ENCODE peak calls at places on chromosomes 4 and X, in eight cellular contexts. G, H, B, D, U, R, M and C are unnamed samples.

GRCh38 chr4:123936615-123937014 is 540.0 kb downstream of the SPRY1 start:
- DNase-seq in G (no peak), H (no peak), B (no peak), D (no peak), U (no peak), R (no peak), M (no peak), C (no peak)

GRCh38 chr4:173735055-173735454 is 205.0 kb upstream of the HAND2 start:
- DNase-seq in G (no peak), H (no peak), B (no peak), D (no peak), U (no peak), R (no peak), M (no peak), C (no peak)

GRCh38 chrX:107465932-107466620 is 16.6 kb downstream of the FRMPD3 start:
- DNase-seq in G (no peak), H (no peak), B (no peak), D (no peak), U (no peak), R (no peak), M (no peak), C (no peak)

GRCh38 chrX:49066690-49067089 is 7.1 kb downstream of the PRAF2 start:
- DNase-seq in G (no peak), H (no peak), B (no peak), D (no peak), U (peak), R (no peak), M (no peak), C (no peak)

GRCh38 chr4:104815593-104816156 is 321.0 kb upstream of the CXXC4 start:
- DNase-seq in G (no peak), H (no peak), B (no peak), D (no peak), U (no peak), R (no peak), M (no peak), C (no peak)

GRCh38 chr4:128517739-128518510 is 230.3 kb upstream of the PGRMC2 start:
- DNase-seq in G (no peak), H (peak), B (peak), D (peak), U (no peak), R (peak), M (no peak), C (no peak)

GRCh38 chrX:30887721-30888120 is 1.3 kb downstream of the TAB3 start:
- DNase-seq in G (no peak), H (no peak), B (no peak), D (no peak), U (no peak), R (no peak), M (no peak), C (no peak)

GRCh38 chr4:188246488-188246887 is 107.2 kb downstream of the TRIML1 start:
- DNase-seq in G (no peak), H (no peak), B (no peak), D (no peak), U (peak), R (no peak), M (no peak), C (no peak)

GRCh38 chr4:154569028-154569427 is 6.2 kb downstream of the FGB start:
- DNase-seq in G (no peak), H (no peak), B (no peak), D (no peak), U (no peak), R (no peak), M (no peak), C (no peak)

GRCh38 chr4:2258091-2259035 is 3.5 kb downstream of the MXD4 start:
- DNase-seq in G (no peak), H (no peak), B (no peak), D (peak), U (peak), R (peak), M (no peak), C (no peak)

GRCh38 chr4:84750260-84750955 is 167.5 kb downstream of the CDS1 start:
- DNase-seq in G (no peak), H (peak), B (peak), D (no peak), U (peak), R (peak), M (no peak), C (no peak)

GRCh38 chr4:114780205-114780604 is 181.6 kb downstream of the UGT8 start:
- DNase-seq in G (no peak), H (no peak), B (peak), D (no peak), U (peak), R (peak), M (no peak), C (no peak)

GRCh38 chrX:35919536-35920309 is at the start of gene CFAP47:
- DNase-seq in G (peak), H (peak), B (peak), D (no peak), U (peak), R (peak), M (peak), C (no peak)

GRCh38 chr4:176789955-176790354 is 2.8 kb downstream of the VEGFC start:
- DNase-seq in G (no peak), H (peak), B (no peak), D (peak), U (peak), R (peak), M (no peak), C (no peak)

GRCh38 chrX:30521440-30522182 is 56.0 kb downstream of the TASL start:
- DNase-seq in G (no peak), H (no peak), B (no peak), D (no peak), U (no peak), R (peak), M (no peak), C (no peak)

GRCh38 chr4:130422255-130422654 is 1326.3 kb downstream of the C4orf33 start:
- DNase-seq in G (no peak), H (no peak), B (no peak), D (no peak), U (no peak), R (no peak), M (no peak), C (no peak)

GRCh38 chr4:102687373-102687981 is 73.3 kb downstream of the MANBA start:
- DNase-seq in G (no peak), H (no peak), B (no peak), D (no peak), U (no peak), R (peak), M (no peak), C (no peak)

GRCh38 chrX:19926095-19926494 is 38.7 kb upstream of the SH3KBP1 start:
- DNase-seq in G (no peak), H (no peak), B (no peak), D (no peak), U (no peak), R (no peak), M (no peak), C (no peak)

GRCh38 chr4:28082686-28083390 is 1222.2 kb downstream of the STIM2 start:
- DNase-seq in G (no peak), H (no peak), B (no peak), D (no peak), U (no peak), R (no peak), M (no peak), C (no peak)

GRCh38 chrX:149131780-149132179 is 373.3 kb downstream of the IDS start:
- DNase-seq in G (no peak), H (no peak), B (no peak), D (no peak), U (no peak), R (no peak), M (no peak), C (no peak)

GRCh38 chr4:17699380-17699779 is 82.0 kb downstream of the FAM184B start:
- DNase-seq in G (no peak), H (no peak), B (no peak), D (no peak), U (no peak), R (no peak), M (no peak), C (no peak)

GRCh38 chr4:74181225-74181624 is 23.3 kb downstream of the MTHFD2L start:
- DNase-seq in G (no peak), H (no peak), B (no peak), D (no peak), U (no peak), R (no peak), M (no peak), C (no peak)

GRCh38 chrX:39518451-39519212 is 579.1 kb downstream of the BCOR start:
- DNase-seq in G (no peak), H (peak), B (no peak), D (peak), U (peak), R (no peak), M (peak), C (peak)

GRCh38 chr4:147768113-147768512 is 36.2 kb downstream of the ARHGAP10 start:
- DNase-seq in G (no peak), H (no peak), B (no peak), D (no peak), U (no peak), R (peak), M (no peak), C (no peak)

GRCh38 chr4:4388836-4389575 is 2.1 kb downstream of the NSG1 start:
- DNase-seq in G (peak), H (no peak), B (no peak), D (no peak), U (no peak), R (no peak), M (no peak), C (no peak)

GRCh38 chr4:1746265-1746691 is 25.0 kb downstream of the TACC3 start:
- DNase-seq in G (peak), H (no peak), B (peak), D (peak), U (peak), R (peak), M (peak), C (no peak)

GRCh38 chrX:120823554-120823953 is 52.1 kb downstream of the CT47B1 start:
- DNase-seq in G (no peak), H (no peak), B (no peak), D (no peak), U (no peak), R (no peak), M (no peak), C (no peak)

GRCh38 chr4:97624204-97624603 is 519.1 kb downstream of the STPG2 start:
- DNase-seq in G (no peak), H (no peak), B (no peak), D (no peak), U (no peak), R (no peak), M (no peak), C (no peak)

GRCh38 chrX:47687249-47687648 is 28.3 kb upstream of the UXT start:
- DNase-seq in G (no peak), H (no peak), B (no peak), D (no peak), U (no peak), R (peak), M (no peak), C (no peak)

GRCh38 chrX:149870840-149871239 is 10.1 kb upstream of the MAGEA8 start:
- DNase-seq in G (no peak), H (no peak), B (no peak), D (no peak), U (no peak), R (no peak), M (no peak), C (no peak)

GRCh38 chrX:26442340-26442739 is 226.4 kb downstream of the MAGEB5 start:
- DNase-seq in G (no peak), H (peak), B (peak), D (no peak), U (peak), R (no peak), M (no peak), C (no peak)

GRCh38 chr4:146059153-146059552 is 116.4 kb upstream of the LSM6 start:
- DNase-seq in G (no peak), H (no peak), B (no peak), D (no peak), U (no peak), R (no peak), M (no peak), C (no peak)

GRCh38 chr4:77711469-77711868 is 105.8 kb downstream of the CXCL13 start:
- DNase-seq in G (no peak), H (no peak), B (no peak), D (no peak), U (no peak), R (no peak), M (no peak), C (no peak)

GRCh38 chrX:40722930-40723329 is 12.4 kb downstream of the MED14 start:
- DNase-seq in G (no peak), H (no peak), B (no peak), D (no peak), U (no peak), R (no peak), M (no peak), C (no peak)